ENCODE peak calls at places on chromosomes 5 and 9, in seven cellular contexts. Z is lower lobe of right lung; R is stimulated activated CD4-positive, alpha-beta T cell treated with anti-CD3 and anti-CD28 coated beads, Interleukin-1b, Interleukin-23, amount 100 ng/mL, for 24 hours; N is nephron progenitor cell; B is NCI-H774; A is H9; P is NCI-H2171 treated with DMSO at 0.1 percent for 48 hours. Y is an unnamed sample.

GRCh38 chr5:130066644-130067043 is 162.4 kb downstream of the CHSY3 start:
- DNase-seq in Z (no peak), R (no peak), N (no peak), B (no peak), A (no peak), P (no peak), Y (no peak)

GRCh38 chr5:41445937-41446563 is 64.4 kb downstream of the PLCXD3 start:
- DNase-seq in Z (no peak), R (no peak), N (no peak), B (no peak), A (no peak), P (no peak), Y (no peak)

GRCh38 chr5:140012443-140012842 is 30.7 kb downstream of the NRG2 start:
- DNase-seq in Z (no peak), R (no peak), N (no peak), B (no peak), A (no peak), P (no peak), Y (no peak)

GRCh38 chr5:50889790-50890189 is 223.4 kb downstream of the PARP8 start:
- DNase-seq in Z (no peak), R (no peak), N (no peak), B (no peak), A (no peak), P (no peak), Y (no peak)

GRCh38 chr9:124261787-124262595 is 4.2 kb downstream of the NEK6 start:
- DNase-seq in Z (no peak), R (no peak), N (no peak), B (no peak), A (no peak), P (no peak), Y (no peak)

GRCh38 chr9:81237565-81238231 is 451.6 kb downstream of the TLE1 start:
- DNase-seq in Z (no peak), R (no peak), N (no peak), B (no peak), A (no peak), P (no peak), Y (no peak)

GRCh38 chr5:156149203-156149602 is 177.8 kb upstream of the SGCD start:
- DNase-seq in Z (no peak), R (no peak), N (no peak), B (no peak), A (no peak), P (no peak), Y (no peak)

GRCh38 chr9:114347675-114348074 is 18.0 kb downstream of the ORM2 start:
- DNase-seq in Z (no peak), R (no peak), N (no peak), B (no peak), A (no peak), P (peak), Y (no peak)

GRCh38 chr5:14842117-14842516 is 29.5 kb downstream of the ANKH start:
- DNase-seq in Z (no peak), R (no peak), N (no peak), B (no peak), A (no peak), P (no peak), Y (no peak)